ENCODE peak calls at places on chromosomes 11 and 22, in five cellular contexts. M is H1, S is GM12878, E is K562, P is HepG2. L is an unnamed sample.

GRCh38 chr22:47165338-47165931 is 403.0 kb downstream of the TBC1D22A start:
- DNase-seq in P (no peak), E (no peak), S (no peak), M (no peak), L (no peak)

GRCh38 chr11:69041516-69041915 is 7.2 kb upstream of the TPCN2 start:
- DNase-seq in E (no peak), M (no peak), P (no peak), S (no peak), L (no peak)

GRCh38 chr11:14202263-14203173 is 156.5 kb downstream of the RRAS2 start:
- DNase-seq in P (no peak), E (no peak), S (peak), M (no peak), L (no peak)

GRCh38 chr11:70486731-70487130 is 88.4 kb downstream of the CTTN start:
- DNase-seq in P (no peak), E (no peak), S (no peak), M (no peak), L (no peak)

GRCh38 chr11:14980854-14981253 is 8.7 kb upstream of the CALCA start:
- DNase-seq in E (no peak), M (no peak), P (no peak), S (no peak), L (no peak)

GRCh38 chr11:78268516-78269410 is 80.0 kb downstream of the USP35 start:
- DNase-seq in P (no peak), M (no peak), E (no peak), S (no peak), L (no peak)

GRCh38 chr11:27282141-27282590 is 80.8 kb downstream of the CCDC34 start:
- DNase-seq in P (peak), M (no peak), E (no peak), S (no peak), L (peak)

GRCh38 chr11:60899021-60899936 is 7.1 kb downstream of the PRPF19 start:
- DNase-seq in P (peak), S (no peak), E (peak), M (peak), L (peak)

GRCh38 chr22:32545801-32546200 is 71.2 kb downstream of the FBXO7 start:
- DNase-seq in M (no peak), E (no peak), S (no peak), P (peak), L (no peak)

GRCh38 chr11:26227311-26227710 is 104.6 kb upstream of the ANO3 start:
- DNase-seq in E (no peak), S (peak), P (peak), M (no peak), L (peak)

GRCh38 chr11:36684840-36685800 is 87.1 kb upstream of the RAG2 start:
- DNase-seq in M (no peak), P (no peak), E (no peak), S (no peak), L (no peak)

GRCh38 chr22:17201285-17201945 is 17.8 kb downstream of the ADA2 start:
- DNase-seq in E (no peak), P (peak), S (no peak), M (no peak), L (no peak)

GRCh38 chr11:130583866-130584265 is 135.4 kb downstream of the ADAMTS15 start:
- DNase-seq in P (no peak), S (no peak), M (no peak), E (no peak), L (no peak)

GRCh38 chr22:21896951-21897513 is 29.6 kb upstream of the MAPK1 start:
- DNase-seq in P (no peak), E (no peak), M (no peak), S (no peak), L (no peak)

GRCh38 chr11:19739872-19740271 is 27.2 kb downstream of the NAV2 start:
- DNase-seq in M (peak), S (no peak), E (no peak), P (peak), L (peak)

GRCh38 chr22:22210375-22210774 is 34.2 kb upstream of the VPREB1 start:
- DNase-seq in S (no peak), M (no peak), P (no peak), E (no peak), L (peak)

GRCh38 chr11:46291441-46292143 is 14.1 kb downstream of the CREB3L1 start:
- DNase-seq in S (no peak), M (no peak), E (no peak), P (no peak), L (no peak)

GRCh38 chr11:75051043-75051442 is 45.6 kb downstream of the OR2AT4 start:
- DNase-seq in E (no peak), M (peak), P (no peak), S (no peak), L (no peak)

GRCh38 chr22:17121235-17122195 is at the start of gene TMEM121B:
- DNase-seq in P (no peak), S (no peak), M (peak), E (peak), L (no peak)

GRCh38 chr11:105968021-105968697 is 53.9 kb downstream of the MSANTD4 start:
- DNase-seq in P (no peak), E (no peak), S (no peak), M (no peak), L (no peak)

GRCh38 chr11:65430406-65431217 is 8.0 kb downstream of the NEAT1 start:
- DNase-seq in E (no peak), M (no peak), P (no peak), S (no peak), L (peak)

GRCh38 chr11:5011254-5011653 is 16.6 kb downstream of the OR51L1 start:
- DNase-seq in S (no peak), P (no peak), M (no peak), E (no peak), L (no peak)
- TF ChIP-seq KDM1A in S (no peak), P (no peak), M (no peak), E (no peak), L (no peak)

GRCh38 chr11:207213-208176 is at the start of the genes BET1L and RIC8A:
- DNase-seq in E (peak), M (peak), P (peak), S (peak), L (peak)

GRCh38 chr11:204587-205109 is 2.6 kb downstream of the BET1L start:
- DNase-seq in E (no peak), M (no peak), S (no peak), P (no peak), L (no peak)

GRCh38 chr11:206516-207212 is 535 bp downstream of the BET1L start:
- DNase-seq in S (no peak), E (peak), M (peak), P (no peak), L (peak)

GRCh38 chr11:205221-206001 is 1.8 kb downstream of the BET1L start:
- DNase-seq in S (no peak), E (no peak), P (no peak), M (peak), L (no peak)

DNA sequence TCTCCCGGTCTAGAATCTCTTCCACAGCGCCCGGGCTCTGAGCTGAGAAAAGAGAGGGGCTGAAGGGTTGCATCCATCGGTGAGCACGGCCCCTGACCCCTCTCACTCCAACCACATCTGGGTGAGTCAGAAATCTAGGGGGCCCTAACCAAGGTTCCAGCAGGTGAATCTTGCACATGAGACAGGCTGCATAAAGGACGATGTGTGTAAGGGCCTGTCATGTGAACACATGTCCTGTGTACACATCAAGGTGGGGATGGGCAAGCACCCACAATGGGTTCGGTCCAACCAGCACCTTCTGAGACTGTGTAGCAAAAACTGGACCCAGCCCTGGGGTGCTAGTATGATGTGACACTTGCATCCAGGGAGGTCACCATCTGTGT is 1.2 kb downstream of the BET1L start:
- DNase-seq in P (no peak), E (no peak), M (no peak), S (no peak), L (no peak)
- TF ChIP-seq KDM1A in P (no peak), E (no peak), M (no peak), S (no peak), L (no peak)

GRCh38 chr11:73078631-73079030 is 63.5 kb downstream of the FCHSD2 start:
- DNase-seq in E (no peak), S (no peak), P (no peak), M (no peak), L (no peak)
- TF ChIP-seq KDM1A in E (no peak), S (no peak), P (no peak), M (no peak), L (no peak)

GRCh38 chr11:2954263-2954662 is 25.0 kb upstream of the PHLDA2 start:
- DNase-seq in M (no peak), S (no peak), P (no peak), E (no peak), L (no peak)

GRCh38 chr11:2949920-2950319 is 20.7 kb upstream of the PHLDA2 start:
- DNase-seq in E (no peak), M (no peak), S (no peak), P (no peak), L (no peak)

GRCh38 chr11:2947744-2948143 is 18.5 kb upstream of the PHLDA2 start:
- DNase-seq in E (no peak), M (no peak), P (no peak), S (no peak), L (no peak)

GRCh38 chr11:2950825-2951224 is 21.6 kb upstream of the PHLDA2 start:
- DNase-seq in S (no peak), E (no peak), P (no peak), M (no peak), L (no peak)

GRCh38 chr11:2951235-2952110 is 22.3 kb upstream of the PHLDA2 start:
- DNase-seq in P (no peak), M (no peak), E (no peak), S (no peak), L (no peak)
- TF ChIP-seq KDM1A in P (no peak), M (no peak), E (no peak), S (no peak), L (no peak)

GRCh38 chr11:3186166-3186953 is 21.2 kb upstream of the OSBPL5 start:
- DNase-seq in M (no peak), S (no peak), E (no peak), P (no peak), L (no peak)
- TF ChIP-seq KDM1A in M (peak), S (no peak), E (no peak), P (no peak), L (no peak)

GRCh38 chr11:12113294-12113693 is 2.9 kb downstream of the MICAL2 start:
- DNase-seq in S (no peak), M (no peak), E (no peak), P (no peak), L (no peak)
- TF ChIP-seq KDM1A in S (no peak), M (no peak), E (no peak), P (no peak), L (no peak)

GRCh38 chr11:97269527-97269926 is 879.7 kb downstream of the JRKL start:
- DNase-seq in S (no peak), M (no peak), E (no peak), P (peak), L (peak)
- TF ChIP-seq KDM1A in S (no peak), M (no peak), E (no peak), P (no peak), L (no peak)

GRCh38 chr22:25139062-25139461 is 60.6 kb upstream of the CRYBB3 start:
- DNase-seq in E (no peak), S (no peak), M (no peak), P (no peak), L (no peak)
- TF ChIP-seq KDM1A in E (no peak), S (no peak), M (no peak), P (no peak), L (no peak)

DNA sequence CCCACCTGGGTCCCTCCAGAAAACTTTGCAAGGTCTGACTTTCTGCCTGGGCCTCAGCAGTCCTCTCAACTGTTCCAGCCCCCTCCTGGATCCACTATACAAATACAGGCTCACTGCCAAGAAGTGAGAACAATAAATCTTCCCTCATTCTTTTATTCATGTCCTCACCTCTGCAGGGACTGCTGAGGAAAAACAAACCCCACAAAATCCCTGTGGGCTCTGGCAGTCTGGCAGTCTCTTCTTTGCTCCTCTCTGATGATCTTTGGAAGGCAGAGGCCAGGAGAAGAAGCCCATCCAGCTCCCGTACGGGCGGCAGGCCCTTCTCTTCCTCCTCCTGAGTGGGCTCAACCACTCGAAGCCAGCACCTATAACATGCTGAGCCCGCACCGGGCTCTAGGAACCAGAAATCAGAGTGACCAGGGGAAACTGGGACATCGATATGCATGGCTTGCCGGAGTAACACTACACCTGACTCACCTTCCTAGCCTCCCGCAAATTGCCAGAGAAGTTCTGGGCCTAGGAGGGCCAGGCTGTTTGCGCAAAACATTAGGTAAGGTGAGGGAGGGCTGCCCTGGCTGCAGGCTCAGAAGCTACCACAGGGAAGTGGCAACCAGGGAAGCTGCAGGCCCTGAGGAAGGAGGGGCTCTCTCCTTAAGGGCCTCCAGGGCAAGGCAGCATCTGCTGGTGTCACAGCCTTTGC is 24.2 kb downstream of the TMPRSS5 start:
- DNase-seq in E (peak), P (no peak), M (peak), S (no peak), L (no peak)
- TF ChIP-seq KDM1A in E (no peak), P (no peak), M (no peak), S (no peak), L (no peak)